ENCODE peak calls at places on chromosomes 2 and 18, in eight cellular contexts. S, I, A, T, U, M, F and H are unnamed samples.

GRCh38 chr2:233042549-233042948 is 10.1 kb downstream of the NEU2 start:
- DNase-seq in S (no peak), U (no peak), T (no peak), F (no peak), M (no peak), A (no peak), I (no peak), H (no peak)

GRCh38 chr2:46338674-46339073 is 41.5 kb downstream of the EPAS1 start:
- DNase-seq in I (no peak), A (no peak), F (no peak), S (no peak), M (no peak), U (no peak), T (no peak), H (no peak)

GRCh38 chr2:235523486-235524150 is 29.8 kb downstream of the AGAP1 start:
- DNase-seq in S (no peak), U (no peak), M (no peak), I (no peak), F (no peak), A (no peak), T (no peak), H (no peak)

GRCh38 chr2:106197878-106198277 is 3.8 kb upstream of the UXS1 start:
- DNase-seq in F (no peak), S (no peak), U (peak; percentile 63), T (peak; percentile 88), M (no peak), I (no peak), A (no peak), H (no peak)

GRCh38 chr2:98806266-98806697 is 75.3 kb upstream of the MGAT4A start:
- DNase-seq in T (peak; percentile 12), S (peak; percentile 90), F (no peak), U (no peak), M (no peak), A (no peak), I (peak; percentile 36), H (no peak)

GRCh38 chr2:73293534-73294171 is at the start of gene EGR4:
- DNase-seq in M (peak; percentile 90), F (peak; percentile 97), S (peak; percentile 56), A (peak; percentile 43), T (peak; percentile 85), I (peak; percentile 69), U (no peak), H (peak; percentile 76)

GRCh38 chr18:9454061-9454703 is 21.1 kb upstream of the RALBP1 start:
- DNase-seq in T (peak; percentile 29), U (no peak), F (no peak), I (peak; percentile 50), A (no peak), M (no peak), S (no peak), H (no peak)

GRCh38 chr2:58896600-58896999 is 655.5 kb upstream of the FANCL start:
- DNase-seq in S (no peak), I (no peak), M (no peak), A (no peak), T (peak; percentile 47), U (no peak), F (no peak), H (no peak)

GRCh38 chr2:45353879-45354278 is 257.2 kb downstream of the SRBD1 start:
- DNase-seq in U (peak; percentile 75), F (no peak), A (no peak), T (peak; percentile 90), M (no peak), I (peak; percentile 42), S (no peak), H (no peak)

GRCh38 chr2:44801676-44802408 is 139.7 kb upstream of the SIX3 start:
- DNase-seq in M (no peak), I (no peak), S (no peak), A (peak; percentile 20), T (peak; percentile 10), F (peak; percentile 26), U (no peak), H (no peak)

GRCh38 chr2:234673961-234674759 is 177.3 kb upstream of the ARL4C start:
- DNase-seq in U (no peak), A (no peak), I (no peak), S (no peak), M (no peak), T (peak; percentile 37), F (no peak), H (no peak)

GRCh38 chr2:98880266-98881152 is 55.5 kb downstream of the CRACDL start:
- DNase-seq in U (no peak), M (no peak), I (no peak), F (no peak), T (no peak), S (no peak), A (no peak), H (no peak)

GRCh38 chr2:16971722-16972234 is 306.1 kb upstream of the CYRIA start:
- DNase-seq in S (no peak), F (no peak), U (no peak), A (no peak), T (no peak), M (no peak), I (no peak), H (no peak)

GRCh38 chr2:11753452-11753885 is 7.0 kb downstream of the LPIN1 start:
- DNase-seq in U (no peak), T (peak; percentile 33), S (peak; percentile 41), A (no peak), M (peak; percentile 45), F (peak; percentile 83), I (peak; percentile 14), H (peak; percentile 93)

GRCh38 chr18:7979714-7980113 is 412.6 kb downstream of the PTPRM start:
- DNase-seq in U (no peak), F (no peak), T (no peak), M (no peak), I (no peak), A (no peak), S (no peak), H (no peak)

GRCh38 chr2:10285578-10286198 is 17.0 kb upstream of the HPCAL1 start:
- DNase-seq in I (peak; percentile 41), F (no peak), A (no peak), M (no peak), S (no peak), T (peak; percentile 78), U (no peak), H (no peak)

GRCh38 chr2:239128706-239129105 is 272.1 kb downstream of the HDAC4 start:
- DNase-seq in S (no peak), M (no peak), U (no peak), I (no peak), F (no peak), A (no peak), T (no peak), H (no peak)

GRCh38 chr18:75455249-75456183 is 28.0 kb upstream of the SMIM21 start:
- DNase-seq in F (no peak), I (no peak), A (peak; percentile 60), U (no peak), S (no peak), T (peak; percentile 51), M (no peak), H (no peak)

GRCh38 chr2:206004004-206004693 is 81.8 kb downstream of the INO80D start:
- DNase-seq in I (no peak), A (no peak), F (no peak), U (no peak), S (no peak), M (no peak), T (no peak), H (no peak)

GRCh38 chr2:27664622-27665363 is 1.1 kb downstream of the SLC4A1AP start:
- DNase-seq in T (no peak), S (no peak), F (no peak), U (no peak), M (no peak), I (no peak), A (no peak), H (peak; percentile 7)

GRCh38 chr2:223979730-223980396 is 22.6 kb downstream of the MRPL44 start:
- DNase-seq in U (no peak), S (no peak), F (no peak), I (no peak), M (no peak), T (no peak), A (no peak), H (no peak)

GRCh38 chr2:4662161-4662779 is 958.9 kb downstream of the DCDC2C start:
- DNase-seq in M (no peak), A (no peak), S (no peak), F (no peak), T (no peak), U (no peak), I (no peak), H (no peak)

GRCh38 chr18:49460958-49461601 is 635 bp upstream of the DYM start:
- DNase-seq in S (no peak), A (no peak), U (no peak), T (peak; percentile 61), M (no peak), F (no peak), I (no peak), H (no peak)

GRCh38 chr2:127314193-127314988 is 20.4 kb upstream of the ERCC3 start:
- DNase-seq in A (no peak), F (no peak), U (no peak), T (no peak), S (no peak), M (no peak), I (no peak), H (no peak)

GRCh38 chr18:79687806-79688205 is 8.2 kb downstream of the CTDP1 start:
- DNase-seq in M (no peak), I (no peak), S (no peak), A (no peak), T (peak; percentile 42), F (peak; percentile 4), U (no peak), H (no peak)

GRCh38 chr2:174171686-174172445 is 76.5 kb downstream of the OLA1 start:
- DNase-seq in A (no peak), T (no peak), I (no peak), U (no peak), S (no peak), F (no peak), M (no peak), H (no peak)

GRCh38 chr2:202377308-202377736 is 1.2 kb downstream of the BMPR2 start:
- DNase-seq in S (no peak), M (no peak), I (peak; percentile 13), A (peak; percentile 29), F (peak; percentile 29), T (peak; percentile 72), U (no peak), H (no peak)

GRCh38 chr2:31693882-31694281 is 113.1 kb upstream of the SRD5A2 start:
- DNase-seq in S (no peak), M (no peak), I (no peak), A (no peak), T (peak; percentile 5), F (no peak), U (no peak), H (no peak)